ENCODE peak calls at places on chromosomes 5 and 9, in four cellular contexts. W is CD4-positive, alpha-beta T cell; D is upper lobe of left lung; L is endodermal cell. R is an unnamed sample. For H3K27me3, the result is how much of the 10 kb centered on the place peaks cover.

GRCh38 chr9:130579738-130580463 is 524 bp downstream of the FUBP3 start:
- DNase-seq in W (no peak), D (no peak), L (no peak), R (no peak)

GRCh38 chr5:90519081-90519480 is 10.3 kb downstream of the LYSMD3 start:
- DNase-seq in D (no peak), W (no peak), L (no peak), R (no peak)

GRCh38 chr9:115593587-115594091 is 475.7 kb upstream of the TNC start:
- DNase-seq in W (no peak), D (no peak), L (peak), R (peak)

GRCh38 chr9:70635790-70636189 is 221.3 kb upstream of the KLF9 start:
- DNase-seq in D (no peak), W (no peak), L (no peak), R (no peak)

GRCh38 chr5:87410941-87411340 is 1.8 kb downstream of the CCNH start:
- DNase-seq in W (no peak), L (no peak), D (no peak), R (no peak)

GRCh38 chr5:138111937-138112336 is 27.3 kb downstream of the NME5 start:
- DNase-seq in D (no peak), L (no peak), W (no peak), R (no peak)

GRCh38 chr9:109182940-109183798 is 16.1 kb upstream of the FRRS1L start:
- DNase-seq in D (peak), L (peak), W (no peak), R (peak)

GRCh38 chr5:124923131-124923530 is 176.7 kb upstream of the ZNF608 start:
- DNase-seq in D (peak), W (no peak), L (no peak), R (no peak)

GRCh38 chr9:133484671-133485437 is 6.0 kb upstream of the SLC2A6 start:
- DNase-seq in D (no peak), L (no peak), W (no peak), R (peak)

GRCh38 chr9:132669636-132670358 is at the start of gene DDX31:
- DNase-seq in L (peak), W (peak), D (peak), R (peak)

GRCh38 chr5:82335807-82336206 is 57.7 kb upstream of the RPS23 start:
- DNase-seq in W (no peak), D (no peak), L (no peak), R (no peak)

GRCh38 chr9:118595719-118596305 is 773.4 kb downstream of the BRINP1 start:
- DNase-seq in D (peak), W (no peak), L (peak), R (peak)

GRCh38 chr9:79567671-79568098 is 4.1 kb upstream of the TLE4 start:
- DNase-seq in W (no peak), D (no peak), L (peak), R (no peak)

GRCh38 chr5:10307206-10308148 is at the start of gene CMBL:
- DNase-seq in D (peak), L (peak), W (peak), R (no peak)

GRCh38 chr9:91119679-91120078 is 242.0 kb downstream of the AUH start:
- DNase-seq in L (no peak), W (no peak), D (no peak), R (no peak)

GRCh38 chr5:150401076-150401375 is 11.7 kb downstream of the CD74 start:
- DNase-seq in W (no peak), D (no peak), L (no peak), R (no peak)

GRCh38 chr9:132146015-132146414 is 15.8 kb upstream of the NTNG2 start:
- DNase-seq in W (no peak), D (no peak), L (no peak), R (no peak)

GRCh38 chr9:77910216-77910615 is 121.4 kb downstream of the GNAQ start:
- DNase-seq in W (no peak), D (no peak), L (no peak), R (no peak)

GRCh38 chr5:76608833-76609232 is 14.4 kb downstream of the F2RL2 start:
- DNase-seq in W (no peak), D (no peak), L (no peak), R (no peak)

GRCh38 chr5:21774791-21775190 is 1078.4 kb downstream of the CDH12 start:
- DNase-seq in D (no peak), L (no peak), W (no peak), R (no peak)

GRCh38 chr9:107219486-107219853 is 63.6 kb upstream of the RAD23B start:
- DNase-seq in W (no peak), D (no peak), L (no peak), R (no peak)

GRCh38 chr9:130927338-130927737 is 11.7 kb downstream of the FIBCD1 start:
- DNase-seq in D (no peak), L (no peak), W (no peak), R (no peak)

GRCh38 chr5:113274836-113275414 is 159.9 kb downstream of the TSSK1B start:
- DNase-seq in W (no peak), L (peak), D (no peak), R (no peak)

GRCh38 chr5:124659798-124660197 is 86.6 kb downstream of the ZNF608 start:
- DNase-seq in W (no peak), D (no peak), L (no peak), R (no peak)

GRCh38 chr5:54091416-54092130 is 218.8 kb downstream of the ARL15 start:
- DNase-seq in L (no peak), W (no peak), D (no peak), R (no peak)

GRCh38 chr5:7828269-7828668 is 22.7 kb downstream of the CFAP90 start:
- DNase-seq in L (no peak), W (no peak), D (peak), R (no peak)

GRCh38 chr5:181100121-181101015 is 30.6 kb downstream of the OR2V1 start:
- DNase-seq in W (no peak), D (no peak), L (peak), R (no peak)

GRCh38 chr9:112780637-112781036 is 30.1 kb downstream of the SNX30 start:
- DNase-seq in D (no peak), L (no peak), W (no peak), R (no peak)

GRCh38 chr9:126504977-126505455 is 108.7 kb upstream of the LMX1B start:
- DNase-seq in D (no peak), L (no peak), W (no peak), R (no peak)

GRCh38 chr9:27496134-27496504 is 28.0 kb upstream of the IFNK start:
- DNase-seq in D (no peak), W (no peak), L (no peak), R (no peak)

GRCh38 chr5:24788829-24789509 is 144.2 kb upstream of the CDH10 start:
- DNase-seq in D (no peak), L (no peak), W (no peak), R (no peak)

GRCh38 chr9:129336601-129337286 is 158.7 kb upstream of the IER5L start:
- DNase-seq in W (peak), L (peak), D (peak), R (no peak)

GRCh38 chr5:115372121-115372520 is 75.7 kb upstream of the CCDC112 start:
- DNase-seq in W (no peak), D (no peak), L (no peak), R (no peak)

GRCh38 chr5:115377468-115378217 is 81.2 kb upstream of the CCDC112 start:
- DNase-seq in W (no peak), L (no peak), D (no peak), R (no peak)

GRCh38 chr5:115375922-115376321 is 79.5 kb upstream of the CCDC112 start:
- DNase-seq in L (no peak), W (no peak), D (peak), R (no peak)

GRCh38 chr5:115378754-115379153 is 82.3 kb upstream of the CCDC112 start:
- DNase-seq in D (no peak), W (no peak), L (no peak), R (no peak)

GRCh38 chr5:115374057-115374775 is 77.8 kb upstream of the CCDC112 start:
- DNase-seq in L (no peak), D (peak), W (no peak), R (no peak)
- TF ChIP-seq CTCF in L (peak), D (no peak), W (no peak), R (peak)

GRCh38 chr5:77846422-77847128 is 70.4 kb upstream of the TBCA start:
- DNase-seq in D (no peak), W (no peak), L (peak), R (no peak)
- H3K27me3 ChIP-seq in D (under half), W (under half), L (half or more), R (under half)

GRCh38 chr5:1314564-1314982 is 19.7 kb upstream of the TERT start:
- DNase-seq in L (no peak), D (peak), W (no peak), R (peak)

GRCh38 chr5:1316941-1317340 is 22.1 kb upstream of the TERT start:
- DNase-seq in W (no peak), L (peak), D (no peak), R (peak)

GRCh38 chr5:1315018-1315708 is 20.3 kb upstream of the TERT start:
- DNase-seq in L (peak), D (no peak), W (no peak), R (peak)

GRCh38 chr5:1316588-1316902 is 21.7 kb upstream of the TERT start:
- DNase-seq in L (no peak), D (no peak), W (no peak), R (no peak)

DNA sequence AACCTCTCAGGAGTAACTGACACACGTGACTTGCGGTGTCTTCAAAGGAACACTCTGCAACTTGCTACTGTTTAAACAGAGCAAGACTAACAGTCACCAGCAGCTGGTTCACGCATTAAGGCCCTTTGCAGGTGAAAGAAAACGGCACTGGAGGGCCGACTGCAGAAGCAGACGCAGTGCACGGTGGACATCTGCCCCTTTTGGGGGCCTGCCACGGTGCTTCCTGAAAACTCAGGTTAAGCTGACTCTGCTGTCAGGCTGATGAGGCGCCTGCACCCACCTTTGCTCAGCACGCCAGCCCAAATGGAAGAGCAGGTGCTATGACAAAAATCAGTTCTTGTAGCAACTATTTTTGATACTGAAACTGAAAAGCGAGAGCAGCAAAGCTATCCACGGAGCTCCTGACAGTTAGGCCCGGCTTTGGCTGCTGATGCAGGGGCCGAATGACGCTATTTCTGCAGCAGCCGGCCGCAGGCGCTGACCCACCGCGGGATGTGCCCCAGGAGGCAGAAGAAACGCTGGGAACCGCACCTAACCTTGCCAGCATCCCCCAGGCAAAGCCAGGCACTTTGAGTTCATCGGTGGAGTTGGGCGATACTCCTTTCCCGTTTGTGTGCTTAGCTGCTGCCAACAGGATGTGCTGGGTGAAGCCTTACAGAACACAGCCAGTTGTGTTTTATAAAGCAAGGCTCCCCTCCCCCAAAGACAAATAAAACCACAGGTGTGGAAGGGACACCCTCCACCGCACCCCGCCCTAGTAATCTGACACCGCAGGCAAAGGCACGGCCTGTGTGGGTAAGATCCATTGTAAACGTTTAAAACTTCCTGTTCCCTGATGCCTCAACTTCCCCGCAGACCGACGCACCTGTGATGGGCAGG is 21.1 kb upstream of the TERT start:
- DNase-seq in D (peak), L (peak), W (peak), R (peak)
- TF ChIP-seq CTCF in D (no peak), L (no peak), W (no peak), R (no peak)

GRCh38 chr9:21970800-21971620 is 23.2 kb downstream of the CDKN2A start:
- DNase-seq in L (peak), D (no peak), W (no peak), R (no peak)
- H3K27me3 ChIP-seq in L (half or more), D (under half), W (half or more), R (under half)

GRCh38 chr5:134736173-134736812 is 2.1 kb upstream of the CAMLG start:
- DNase-seq in L (no peak), D (no peak), W (no peak), R (no peak)

GRCh38 chr5:134742134-134742533 is 3.8 kb downstream of the CAMLG start:
- DNase-seq in W (no peak), D (no peak), L (no peak), R (no peak)

GRCh38 chr5:134738133-134738962 is at the start of gene CAMLG:
- DNase-seq in D (peak), L (peak), W (peak), R (peak)

GRCh38 chr5:134741052-134741451 is 2.7 kb downstream of the CAMLG start:
- DNase-seq in D (no peak), L (no peak), W (no peak), R (no peak)

DNA sequence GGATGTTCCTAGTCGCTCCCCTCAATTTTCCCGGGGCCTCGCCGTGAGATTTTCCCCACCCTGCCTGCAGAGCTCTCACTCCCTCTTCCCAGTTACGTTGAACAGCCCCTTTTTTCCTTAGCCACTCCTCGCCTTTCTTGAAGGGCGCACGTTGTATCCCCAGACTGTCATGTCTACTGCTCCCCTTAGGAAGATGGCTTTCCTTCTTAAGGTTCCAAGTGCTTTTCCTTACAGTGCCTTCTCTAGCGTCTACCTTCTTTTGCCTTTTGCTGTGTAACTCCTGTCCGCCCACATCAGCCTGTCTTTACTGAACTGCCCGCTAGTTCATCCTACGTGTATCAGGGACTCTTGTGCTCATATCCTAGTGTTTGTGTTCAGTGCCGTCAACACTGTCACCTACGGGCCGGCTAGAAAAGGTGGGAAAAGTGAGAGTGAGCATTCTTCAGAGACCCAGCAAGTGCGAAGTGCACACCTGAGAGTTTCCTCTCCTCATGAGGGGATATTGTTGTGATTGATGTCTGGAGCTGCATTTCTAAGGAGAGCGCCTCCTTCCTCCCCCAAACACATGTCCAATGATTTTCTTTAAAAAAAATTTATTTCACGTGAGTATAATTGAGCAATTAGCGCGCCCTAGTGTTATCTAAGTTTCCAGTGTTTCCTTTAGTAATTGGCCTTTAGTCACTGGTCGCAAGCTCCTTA is 764 bp downstream of the CAMLG start:
- DNase-seq in W (no peak), D (no peak), L (peak), R (peak)
- TF ChIP-seq CTCF in W (peak), D (peak), L (peak), R (no peak)